ENCODE peak calls at places on chromosomes 5 and 9, in five cellular contexts. L, R, U, J and K are unnamed samples.

GRCh38 chr5:64958757-64959391 is 190.1 kb downstream of the CWC27 start:
- DNase-seq in L (no peak), R (no peak), U (no peak), J (peak; percentile 45), K (peak; percentile 65)

GRCh38 chr5:10432059-10433008 is 9.3 kb upstream of the ROPN1L start:
- DNase-seq in L (no peak), R (no peak), U (no peak), J (no peak), K (no peak)

GRCh38 chr9:370081-370480 is 155.4 kb downstream of the DOCK8 start:
- DNase-seq in L (no peak), R (no peak), U (no peak), J (no peak), K (no peak)

GRCh38 chr5:73654861-73655318 is 28.9 kb downstream of the ARHGEF28 start:
- DNase-seq in L (no peak), R (no peak), U (no peak), J (no peak), K (no peak)

GRCh38 chr9:92970467-92970923 is 23.2 kb downstream of the FGD3 start:
- DNase-seq in L (peak; percentile 6), R (no peak), U (peak; percentile 8), J (peak; percentile 94), K (no peak)

GRCh38 chr9:35452481-35452880 is 37.4 kb upstream of the RUSC2 start:
- DNase-seq in L (no peak), R (no peak), U (no peak), J (no peak), K (no peak)

GRCh38 chr5:140298183-140298601 is 4.7 kb downstream of the PFDN1 start:
- DNase-seq in L (no peak), R (no peak), U (no peak), J (peak; percentile 69), K (no peak)

GRCh38 chr9:19009566-19009965 is 23.4 kb downstream of the SAXO1 start:
- DNase-seq in L (no peak), R (no peak), U (no peak), J (no peak), K (no peak)

GRCh38 chr9:116087751-116088194 is 65.8 kb upstream of the PAPPA start:
- DNase-seq in L (no peak), R (no peak), U (no peak), J (peak; percentile 33), K (no peak)